ENCODE peak calls at places on chromosomes 6 and 20, in eight cellular contexts. V, E, W, Q, T, D, C and G are unnamed samples.

GRCh38 chr6:5066456-5067093 is 18.6 kb upstream of the PPP1R3G start:
- DNase-seq in V (no peak), E (no peak), W (no peak), Q (no peak), T (no peak), D (no peak), C (no peak), G (no peak)

GRCh38 chr6:6439778-6440177 is 119.3 kb upstream of the F13A1 start:
- DNase-seq in V (no peak), E (no peak), W (no peak), Q (no peak), T (no peak), D (no peak), C (no peak), G (no peak)

GRCh38 chr6:11810039-11810541 is 31.5 kb upstream of the ADTRP start:
- DNase-seq in V (peak; percentile 78), E (peak; percentile 81), W (peak; percentile 84), Q (no peak), T (no peak), D (no peak), C (peak; percentile 89), G (peak; percentile 96)

GRCh38 chr6:169841907-169842606 is 90.6 kb downstream of the ERMARD start:
- DNase-seq in V (no peak), E (no peak), W (no peak), Q (no peak), T (no peak), D (no peak), C (no peak), G (no peak)

GRCh38 chr6:34875292-34876213 is 12.3 kb downstream of the TAF11 start:
- DNase-seq in V (no peak), E (no peak), W (no peak), Q (no peak), T (no peak), D (no peak), C (no peak), G (no peak)

GRCh38 chr6:20873425-20874190 is 339.4 kb downstream of the CDKAL1 start:
- DNase-seq in V (no peak), E (no peak), W (no peak), Q (no peak), T (no peak), D (no peak), C (peak; percentile 5), G (peak; percentile 50)

GRCh38 chr6:150005761-150006651 is 19.3 kb downstream of the RAET1L start:
- DNase-seq in V (no peak), E (no peak), W (no peak), Q (no peak), T (no peak), D (no peak), C (no peak), G (no peak)

GRCh38 chr6:45445749-45446454 is 68.2 kb upstream of the SUPT3H start:
- DNase-seq in V (peak; percentile 94), E (peak; percentile 71), W (peak; percentile 86), Q (peak; percentile 30), T (no peak), D (peak; percentile 48), C (peak; percentile 98), G (peak; percentile 100)

GRCh38 chr20:63315982-63316491 is 23.1 kb downstream of the COL20A1 start:
- DNase-seq in V (no peak), E (peak; percentile 36), W (peak; percentile 52), Q (no peak), T (no peak), D (no peak), C (no peak), G (no peak)

GRCh38 chr6:128710305-128710704 is 172.6 kb upstream of the LAMA2 start:
- DNase-seq in V (no peak), E (no peak), W (no peak), Q (no peak), T (no peak), D (no peak), C (peak; percentile 77), G (peak; percentile 67)

GRCh38 chr6:106114492-106114891 is 28.4 kb downstream of the PRDM1 start:
- DNase-seq in V (no peak), E (no peak), W (no peak), Q (peak; percentile 40), T (peak; percentile 26), D (peak; percentile 87), C (no peak), G (no peak)

GRCh38 chr6:28002181-28002580 is 45.1 kb downstream of the OR2B6 start:
- DNase-seq in V (no peak), E (no peak), W (no peak), Q (no peak), T (no peak), D (no peak), C (no peak), G (no peak)

GRCh38 chr20:17612287-17612974 is 42.6 kb downstream of the DSTN start:
- DNase-seq in V (no peak), E (peak; percentile 65), W (peak; percentile 78), Q (peak; percentile 69), T (peak; percentile 13), D (peak; percentile 25), C (peak; percentile 80), G (peak; percentile 80)

GRCh38 chr6:56437171-56437900 is 190.0 kb upstream of the COL21A1 start:
- DNase-seq in V (no peak), E (no peak), W (no peak), Q (no peak), T (no peak), D (no peak), C (no peak), G (no peak)

GRCh38 chr6:35468980-35469710 is 944 bp downstream of the RPL10A start:
- DNase-seq in V (no peak), E (no peak), W (peak; percentile 84), Q (no peak), T (no peak), D (peak; percentile 55), C (peak; percentile 50), G (no peak)

GRCh38 chr20:45097485-45098095 is 3.3 kb downstream of the KCNS1 start:
- DNase-seq in V (no peak), E (peak; percentile 72), W (no peak), Q (peak; percentile 22), T (peak; percentile 24), D (peak; percentile 70), C (peak; percentile 61), G (peak; percentile 64)

GRCh38 chr6:5582758-5583157 is 321.4 kb downstream of the FARS2 start:
- DNase-seq in V (no peak), E (no peak), W (no peak), Q (no peak), T (no peak), D (no peak), C (peak; percentile 35), G (peak; percentile 5)

GRCh38 chr6:30685977-30686907 is at the start of gene PPP1R18:
- DNase-seq in V (no peak), E (peak; percentile 85), W (peak; percentile 95), Q (peak; percentile 63), T (peak; percentile 88), D (peak; percentile 90), C (peak; percentile 86), G (peak; percentile 74)

GRCh38 chr6:138099832-138100231 is 7.4 kb downstream of the PERP start:
- DNase-seq in V (no peak), E (no peak), W (no peak), Q (no peak), T (no peak), D (no peak), C (peak; percentile 87), G (peak; percentile 31)

GRCh38 chr6:3204921-3205320 is 22.5 kb downstream of the TUBB2B start:
- DNase-seq in V (no peak), E (no peak), W (no peak), Q (no peak), T (no peak), D (no peak), C (no peak), G (no peak)

GRCh38 chr6:35694462-35694861 is 5.7 kb upstream of the FKBP5 start:
- DNase-seq in V (no peak), E (no peak), W (no peak), Q (no peak), T (no peak), D (no peak), C (peak; percentile 55), G (peak; percentile 43)

GRCh38 chr20:20237093-20237959 is 130.6 kb upstream of the INSM1 start:
- DNase-seq in V (peak; percentile 60), E (no peak), W (no peak), Q (peak; percentile 36), T (no peak), D (peak; percentile 52), C (peak; percentile 69), G (peak; percentile 42)

GRCh38 chr6:166490671-166491500 is 95.6 kb downstream of the RAMACL start:
- DNase-seq in V (no peak), E (no peak), W (peak; percentile 37), Q (no peak), T (no peak), D (no peak), C (no peak), G (peak; percentile 73)

GRCh38 chr6:154993710-154994109 is 1.4 kb upstream of the TIAM2 start:
- DNase-seq in V (no peak), E (no peak), W (no peak), Q (no peak), T (no peak), D (no peak), C (no peak), G (no peak)